ENCODE peak calls at places on chromosome 3, in four cellular contexts. M is pancreas, Y is Peyer's patch, D is heart right ventricle. R is an unnamed sample. For H3K9me3, the result is how much of the 10 kb centered on the place peaks cover.

GRCh38 chr3:115388166-115388565 is 235.1 kb upstream of the GAP43 start:
- DNase-seq in M (no peak), Y (no peak), D (no peak), R (no peak)

GRCh38 chr3:196991581-196992460 is 23.2 kb upstream of the PIGZ start:
- DNase-seq in M (no peak), Y (peak), D (no peak), R (no peak)

GRCh38 chr3:108036984-108037741 is 53.7 kb downstream of the CD47 start:
- DNase-seq in Y (no peak), M (no peak), D (no peak), R (peak)

GRCh38 chr3:58082047-58082446 is 73.8 kb downstream of the FLNB start:
- DNase-seq in M (no peak), Y (no peak), D (no peak), R (peak)

GRCh38 chr3:146464005-146464595 is 5.3 kb downstream of the PLSCR2 start:
- DNase-seq in D (no peak), M (no peak), Y (no peak), R (no peak)

GRCh38 chr3:55750525-55750924 is 263.4 kb upstream of the WNT5A start:
- DNase-seq in M (peak), Y (no peak), D (no peak), R (no peak)

GRCh38 chr3:126987596-126987995 is 4.7 kb downstream of the PLXNA1 start:
- DNase-seq in Y (no peak), D (no peak), M (no peak), R (no peak)

GRCh38 chr3:79085166-79085565 is 682.6 kb downstream of the ROBO1 start:
- DNase-seq in D (no peak), Y (no peak), M (no peak), R (no peak)

GRCh38 chr3:147421184-147421912 is 12.2 kb downstream of the ZIC1 start:
- DNase-seq in M (no peak), D (no peak), Y (no peak), R (no peak)

GRCh38 chr3:57948080-57948671 is 60.0 kb upstream of the FLNB start:
- DNase-seq in M (no peak), Y (no peak), D (no peak), R (peak)

GRCh38 chr3:43503067-43503728 is 118.6 kb downstream of the ANO10 start:
- DNase-seq in Y (no peak), M (no peak), D (no peak), R (no peak)

GRCh38 chr3:186583820-186584219 is 13.3 kb downstream of the DNAJB11 start:
- DNase-seq in M (no peak), D (no peak), Y (no peak), R (no peak)

GRCh38 chr3:17129550-17129949 is 244.8 kb downstream of the PLCL2 start:
- DNase-seq in Y (no peak), D (no peak), M (no peak), R (no peak)

GRCh38 chr3:114252954-114253353 is 15.6 kb upstream of the ZNF80 start:
- DNase-seq in Y (no peak), D (no peak), M (no peak), R (no peak)

GRCh38 chr3:183360971-183361624 is 67.3 kb downstream of the MCF2L2 start:
- DNase-seq in Y (no peak), D (no peak), M (no peak), R (no peak)

GRCh38 chr3:79250746-79251145 is 517.1 kb downstream of the ROBO1 start:
- DNase-seq in Y (no peak), M (no peak), D (no peak), R (no peak)

GRCh38 chr3:37887062-37887461 is 25.4 kb downstream of the CTDSPL start:
- DNase-seq in D (no peak), M (no peak), Y (no peak), R (no peak)

GRCh38 chr3:10380906-10381795 is 60.2 kb upstream of the SEC13 start:
- DNase-seq in D (no peak), Y (no peak), M (no peak), R (no peak)

GRCh38 chr3:160400048-160400630 is 689 bp downstream of the SMC4 start:
- DNase-seq in Y (peak), D (peak), M (peak), R (peak)

GRCh38 chr3:70249509-70250160 is 62.8 kb downstream of the MDFIC2 start:
- DNase-seq in M (no peak), Y (no peak), D (no peak), R (no peak)

GRCh38 chr3:44721231-44722102 is 8.0 kb upstream of the ZNF501 start:
- DNase-seq in D (no peak), Y (no peak), M (no peak), R (no peak)

DNA sequence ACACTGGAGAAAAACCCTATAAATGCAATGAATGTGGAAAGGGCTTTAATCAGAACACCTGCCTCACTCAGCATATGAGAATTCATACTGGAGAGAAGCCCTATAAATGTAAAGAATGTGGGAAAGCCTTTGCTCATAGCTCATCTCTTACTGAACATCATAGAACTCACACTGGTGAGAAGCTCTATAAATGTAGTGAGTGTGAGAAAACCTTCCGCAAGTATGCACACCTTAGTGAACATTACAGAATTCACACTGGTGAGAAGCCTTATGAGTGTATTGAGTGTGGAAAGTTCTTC is 7.4 kb upstream of the ZNF501 start:
- DNase-seq in Y (no peak), M (no peak), D (no peak), R (no peak)
- H3K9me3 ChIP-seq in Y (under half), M (under half), D (half or more), R (under half)

GRCh38 chr3:142889263-142890014 is 556 bp upstream of the PCOLCE2 start:
- DNase-seq in M (no peak), D (no peak), Y (no peak), R (no peak)
- H3K4me3 ChIP-seq in M (peak), D (peak), Y (peak), R (peak)

GRCh38 chr3:150311156-150311555 is 96.9 kb upstream of the TSC22D2 start:
- DNase-seq in D (no peak), M (no peak), Y (no peak), R (no peak)

GRCh38 chr3:150309557-150309956 is 98.5 kb upstream of the TSC22D2 start:
- DNase-seq in Y (no peak), M (no peak), D (no peak), R (no peak)

GRCh38 chr3:150314248-150315027 is 93.7 kb upstream of the TSC22D2 start:
- DNase-seq in D (no peak), M (peak), Y (peak), R (no peak)

GRCh38 chr3:150315711-150316110 is 92.4 kb upstream of the TSC22D2 start:
- DNase-seq in D (no peak), Y (no peak), M (no peak), R (no peak)

GRCh38 chr3:150312018-150312657 is 96.0 kb upstream of the TSC22D2 start:
- DNase-seq in M (no peak), D (no peak), Y (no peak), R (no peak)
- TF ChIP-seq CTCF in M (no peak), D (no peak), Y (no peak), R (no peak)

GRCh38 chr3:76152028-76152427 is 366.7 kb upstream of the ZNF717 start:
- DNase-seq in Y (no peak), D (no peak), M (no peak), R (no peak)
- H3K9me3 ChIP-seq in Y (under half), D (under half), M (under half), R (under half)

GRCh38 chr3:141076821-141077571 is 25.8 kb downstream of the SPSB4 start:
- DNase-seq in Y (no peak), M (no peak), D (peak), R (peak)

GRCh38 chr3:141077631-141078030 is 26.5 kb downstream of the SPSB4 start:
- DNase-seq in D (no peak), M (no peak), Y (no peak), R (no peak)

GRCh38 chr3:141078200-141078599 is 27.1 kb downstream of the SPSB4 start:
- DNase-seq in D (no peak), M (no peak), Y (no peak), R (no peak)

GRCh38 chr3:141074529-141074928 is 23.4 kb downstream of the SPSB4 start:
- DNase-seq in D (no peak), M (no peak), Y (no peak), R (no peak)

DNA sequence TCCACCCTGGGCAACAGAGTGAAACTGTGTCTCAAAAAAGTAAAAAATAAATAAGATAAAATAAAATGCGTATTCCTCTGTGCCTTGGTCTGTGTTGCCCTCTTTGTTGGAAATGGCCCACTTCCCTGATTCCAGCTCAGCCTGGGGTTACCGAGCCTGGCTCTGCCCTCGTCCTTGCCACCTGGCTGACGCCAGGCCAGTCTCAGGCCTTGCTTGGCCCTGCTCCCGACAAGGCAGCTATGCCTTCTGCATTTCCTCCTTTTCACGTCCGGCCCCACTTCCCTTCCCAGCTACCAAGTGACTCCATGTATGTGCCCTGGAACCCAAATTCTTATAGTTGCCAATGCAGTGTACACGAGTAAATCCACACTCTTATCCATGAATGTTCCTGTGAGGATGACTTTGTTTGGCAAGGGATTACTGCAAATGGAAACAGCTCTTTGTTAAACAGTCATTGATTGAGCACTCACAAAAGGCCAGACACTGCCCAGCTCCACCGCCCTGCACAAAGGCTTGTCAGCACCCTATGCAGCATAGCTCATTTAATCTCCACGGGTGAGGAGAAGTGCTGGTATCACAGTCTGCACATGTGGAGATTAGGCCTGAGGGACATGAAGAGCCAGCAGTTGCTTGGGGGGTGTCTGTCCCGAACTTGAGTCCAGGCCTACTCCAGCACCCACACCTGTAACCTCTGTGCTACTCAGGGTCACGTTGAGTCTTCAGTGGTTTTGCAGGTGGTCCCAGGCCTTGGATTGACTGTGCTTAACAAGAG is 25.1 kb downstream of the SPSB4 start:
- DNase-seq in Y (no peak), M (peak), D (no peak), R (peak)
- H3K4me3 ChIP-seq in Y (no peak), M (no peak), D (peak), R (no peak)

GRCh38 chr3:139202226-139202958 is 141.4 kb upstream of the MRPS22 start:
- DNase-seq in M (peak), Y (peak), D (no peak), R (peak)
- TF ChIP-seq CTCF in M (no peak), Y (no peak), D (peak), R (peak)